ENCODE peak calls at places on chromosomes 1 and 21, in six cellular contexts. G is heart left ventricle, S is mucosa of descending colon, Y is psoas muscle, F is A549, A is transverse colon. Q is an unnamed sample. For H3K4me1, the result is how much of the 10 kb centered on the place peaks cover.

GRCh38 chr1:53046930-53047329 is 15.1 kb upstream of the PODN start:
- DNase-seq in S (no peak), A (no peak), F (no peak), Y (no peak), G (no peak), Q (no peak)

GRCh38 chr1:150364231-150365003 is 470 bp downstream of the RPRD2 start:
- DNase-seq in S (peak), A (peak), Y (peak), F (peak), G (peak), Q (peak)

GRCh38 chr1:233229291-233229690 is 66.2 kb downstream of the PCNX2 start:
- DNase-seq in F (no peak), A (no peak), Y (no peak), G (no peak), S (no peak), Q (no peak)

GRCh38 chr1:172826096-172826741 is 167.3 kb downstream of the FASLG start:
- DNase-seq in F (peak), Y (no peak), G (no peak), A (no peak), S (no peak), Q (no peak)

GRCh38 chr21:46324390-46325072 is 575 bp downstream of the PCNT start:
- DNase-seq in A (peak), Y (peak), G (peak), S (peak), F (peak), Q (peak)

GRCh38 chr21:45060675-45061311 is 13.6 kb upstream of the ADARB1 start:
- DNase-seq in S (no peak), F (no peak), A (no peak), G (no peak), Y (no peak), Q (no peak)

GRCh38 chr1:115815694-115816093 is 25.2 kb downstream of the NHLH2 start:
- DNase-seq in G (no peak), F (no peak), A (no peak), S (no peak), Y (no peak), Q (no peak)

GRCh38 chr1:47233165-47233564 is 1.1 kb upstream of the TAL1 start:
- DNase-seq in Y (no peak), A (no peak), F (no peak), S (no peak), G (no peak), Q (no peak)

GRCh38 chr1:25255711-25256577 is 8.7 kb upstream of the RSRP1 start:
- DNase-seq in Y (no peak), A (no peak), S (no peak), G (no peak), F (no peak), Q (no peak)

GRCh38 chr1:229342902-229343587 is at the start of gene CCSAP:
- DNase-seq in F (peak), A (peak), S (peak), G (peak), Y (peak), Q (no peak)

GRCh38 chr1:47785561-47786271 is 211.5 kb downstream of the TRABD2B start:
- DNase-seq in Y (peak), G (peak), F (peak), A (no peak), S (no peak), Q (no peak)

GRCh38 chr1:151243683-151244216 is 10.8 kb upstream of the PSMD4 start:
- DNase-seq in A (no peak), F (no peak), S (no peak), G (no peak), Y (no peak), Q (no peak)

GRCh38 chr21:39633043-39633442 is 20.3 kb downstream of the B3GALT5 start:
- DNase-seq in F (peak), G (no peak), S (no peak), Y (no peak), A (no peak), Q (peak)

DNA sequence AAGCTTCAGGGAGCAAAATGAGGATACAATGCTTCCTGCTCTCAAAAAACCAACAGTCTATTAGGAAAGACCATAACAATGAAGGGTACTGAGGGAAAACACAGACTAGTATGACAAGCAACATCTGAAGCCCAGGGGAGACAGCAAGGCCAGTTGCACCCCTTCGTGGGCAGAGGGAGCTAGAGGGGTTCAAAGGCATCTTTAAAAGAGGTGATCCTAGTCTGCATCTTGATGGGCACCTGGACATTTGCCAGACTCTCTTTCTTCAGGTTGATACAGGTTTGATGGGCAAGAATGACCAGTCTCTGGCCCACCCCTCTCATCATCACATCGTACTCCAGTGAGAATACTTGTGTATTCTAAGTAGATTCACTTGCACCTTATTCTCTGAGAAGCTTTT is 177.7 kb downstream of the VAV3 start:
- DNase-seq in F (no peak), A (no peak), S (no peak), Y (no peak), G (no peak), Q (no peak)
- H3K4me1 ChIP-seq in F (under half), A (under half), S (under half), Y (under half), G (under half), Q (under half)

GRCh38 chr21:43210454-43211084 is 41.8 kb downstream of the CRYAA start:
- DNase-seq in S (peak), F (no peak), A (no peak), Y (peak), G (peak), Q (no peak)

GRCh38 chr21:43209575-43210453 is 41.0 kb downstream of the CRYAA start:
- DNase-seq in G (peak), Y (peak), S (peak), A (no peak), F (peak), Q (no peak)

GRCh38 chr21:43207868-43208267 is 39.1 kb downstream of the CRYAA start:
- DNase-seq in F (no peak), S (peak), G (peak), Y (peak), A (no peak), Q (no peak)

GRCh38 chr21:43208561-43209332 is 39.9 kb downstream of the CRYAA start:
- DNase-seq in F (no peak), Y (peak), A (no peak), G (peak), S (peak), Q (no peak)

GRCh38 chr21:43211085-43212071 is 42.6 kb downstream of the CRYAA start:
- DNase-seq in A (peak), F (no peak), Y (peak), G (peak), S (peak), Q (peak)
- TF ChIP-seq CTCF in A (no peak), F (no peak), Y (peak), G (peak), S (no peak), Q (no peak)

GRCh38 chr1:181092883-181093282 is 4.4 kb downstream of the IER5 start:
- DNase-seq in S (no peak), A (no peak), Y (no peak), G (no peak), F (no peak), Q (no peak)

GRCh38 chr1:181095260-181095659 is 6.8 kb downstream of the IER5 start:
- DNase-seq in G (no peak), F (no peak), A (no peak), Y (no peak), S (no peak), Q (no peak)

GRCh38 chr1:181094402-181094801 is 5.9 kb downstream of the IER5 start:
- DNase-seq in A (no peak), S (no peak), G (no peak), Y (no peak), F (no peak), Q (no peak)

GRCh38 chr1:181095763-181096184 is 7.3 kb downstream of the IER5 start:
- DNase-seq in A (no peak), S (no peak), Y (no peak), G (no peak), F (no peak), Q (no peak)

DNA sequence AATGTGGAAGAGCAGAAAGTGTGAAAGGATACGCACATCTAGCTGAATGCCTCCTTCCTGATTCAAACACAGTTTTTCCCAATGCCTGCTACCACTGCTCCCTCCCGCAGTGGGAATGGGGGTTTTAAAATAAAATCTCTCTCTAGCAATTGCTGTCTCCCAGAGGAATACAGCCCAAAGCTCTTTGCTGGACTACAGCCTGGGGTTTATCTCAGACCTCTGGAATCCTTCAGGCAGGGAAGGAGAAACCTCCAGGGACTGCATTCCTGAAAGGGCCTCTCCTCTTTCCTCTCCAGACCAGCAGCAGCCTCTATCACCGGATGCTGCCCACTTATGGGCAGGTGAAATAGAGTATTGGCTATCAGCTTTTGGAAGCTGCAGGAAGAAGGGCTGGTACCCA is 6.3 kb downstream of the IER5 start:
- DNase-seq in A (peak), F (no peak), Y (no peak), G (peak), S (no peak), Q (no peak)
- H3K4me1 ChIP-seq in A (half or more), F (half or more), Y (half or more), G (half or more), S (under half), Q (under half)

GRCh38 chr1:27634166-27634981 is 611 bp downstream of the FGR start:
- DNase-seq in F (no peak), Y (peak), S (peak), G (peak), A (peak), Q (no peak)
- TF ChIP-seq CTCF in F (no peak), Y (no peak), S (no peak), G (no peak), A (no peak), Q (no peak)

GRCh38 chr21:43957128-43957571 is 55.0 kb upstream of the TRAPPC10 start:
- DNase-seq in A (no peak), Y (peak), S (peak), F (no peak), G (no peak), Q (no peak)

GRCh38 chr21:43959231-43960041 is 52.7 kb upstream of the TRAPPC10 start:
- DNase-seq in A (no peak), G (no peak), S (peak), Y (no peak), F (no peak), Q (no peak)

GRCh38 chr21:43957629-43958362 is 54.3 kb upstream of the TRAPPC10 start:
- DNase-seq in G (no peak), S (no peak), F (no peak), A (no peak), Y (no peak), Q (no peak)

GRCh38 chr21:43958364-43959158 is 53.5 kb upstream of the TRAPPC10 start:
- DNase-seq in Y (no peak), S (no peak), G (no peak), A (no peak), F (no peak), Q (no peak)

GRCh38 chr21:43961382-43961909 is 50.7 kb upstream of the TRAPPC10 start:
- DNase-seq in A (no peak), F (no peak), S (no peak), G (no peak), Y (no peak), Q (no peak)
- H3K4me1 ChIP-seq in A (under half), F (under half), S (under half), G (under half), Y (under half), Q (under half)

DNA sequence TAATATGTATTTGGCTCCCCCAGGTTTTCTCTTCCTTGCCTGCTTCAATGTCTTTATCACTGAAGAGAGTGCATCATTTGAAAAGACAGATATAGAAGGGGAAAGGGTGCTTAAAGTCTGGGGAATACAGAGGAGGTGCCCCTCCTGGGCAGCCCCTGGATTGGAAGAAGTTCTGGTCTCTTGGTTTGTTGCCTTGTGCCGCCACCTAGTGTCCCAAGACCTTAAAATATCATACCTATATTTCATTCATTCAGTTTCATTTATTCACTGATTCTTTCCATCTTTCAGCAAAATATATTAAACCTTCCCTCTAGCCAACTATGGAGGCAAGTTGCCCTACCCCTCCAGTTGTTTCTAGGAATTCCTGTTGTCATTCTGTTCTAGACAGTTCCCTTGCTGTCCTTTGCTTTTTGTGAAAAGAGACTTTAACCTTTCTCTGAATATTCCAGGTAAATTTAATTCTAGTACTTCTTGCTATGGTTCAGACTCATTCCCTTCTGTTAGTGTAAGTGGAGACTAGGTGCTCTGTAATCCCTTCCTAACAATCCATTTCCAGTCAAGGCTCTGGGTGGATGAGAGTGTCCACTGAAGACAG is 56.1 kb downstream of the MEF2D start:
- DNase-seq in Y (no peak), F (peak), G (no peak), A (no peak), S (no peak), Q (no peak)
- TF ChIP-seq CTCF in Y (peak), F (peak), G (no peak), A (no peak), S (no peak), Q (no peak)

GRCh38 chr1:4551706-4552105 is 102.7 kb upstream of the AJAP1 start:
- DNase-seq in Y (no peak), G (no peak), S (no peak), A (no peak), F (no peak), Q (no peak)

GRCh38 chr1:4557949-4558348 is 96.5 kb upstream of the AJAP1 start:
- DNase-seq in G (no peak), F (no peak), Y (no peak), A (no peak), S (no peak), Q (no peak)

GRCh38 chr1:4553761-4554160 is 100.6 kb upstream of the AJAP1 start:
- DNase-seq in S (no peak), A (no peak), G (no peak), F (no peak), Y (no peak), Q (no peak)

GRCh38 chr1:4549933-4550332 is 104.5 kb upstream of the AJAP1 start:
- DNase-seq in Y (no peak), S (no peak), F (no peak), G (no peak), A (no peak), Q (no peak)

DNA sequence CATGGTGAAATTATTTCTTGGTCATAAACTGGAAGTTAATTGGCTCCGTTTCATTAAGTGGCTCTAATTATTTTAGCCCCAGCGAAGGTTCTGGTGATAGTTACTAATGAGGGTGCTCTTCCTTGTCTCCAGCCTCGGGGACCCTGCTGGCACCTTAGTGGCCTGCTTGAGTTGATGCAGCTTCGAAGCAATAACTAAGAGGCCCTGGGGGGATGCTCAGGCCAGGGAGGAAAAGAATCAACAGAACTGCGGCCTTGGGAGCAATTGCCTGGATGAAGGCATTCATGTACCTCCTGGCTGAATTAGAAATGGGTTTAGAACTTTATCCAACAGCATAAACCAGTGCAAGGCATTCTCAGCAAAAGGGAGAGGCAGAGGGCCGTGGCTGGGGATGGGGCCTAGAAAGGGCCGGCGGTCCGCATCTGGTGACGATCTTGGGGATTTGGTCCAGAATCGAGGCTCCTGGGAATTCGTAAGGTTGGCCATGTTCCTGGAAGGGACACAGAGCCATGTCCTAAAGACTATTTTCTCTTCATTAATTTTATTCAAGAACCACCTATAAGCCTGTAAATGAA is 100.0 kb upstream of the AJAP1 start:
- DNase-seq in A (no peak), Y (no peak), S (no peak), F (no peak), G (no peak), Q (no peak)
- H3K4me1 ChIP-seq in A (under half), Y (under half), S (under half), F (under half), G (under half), Q (under half)

DNA sequence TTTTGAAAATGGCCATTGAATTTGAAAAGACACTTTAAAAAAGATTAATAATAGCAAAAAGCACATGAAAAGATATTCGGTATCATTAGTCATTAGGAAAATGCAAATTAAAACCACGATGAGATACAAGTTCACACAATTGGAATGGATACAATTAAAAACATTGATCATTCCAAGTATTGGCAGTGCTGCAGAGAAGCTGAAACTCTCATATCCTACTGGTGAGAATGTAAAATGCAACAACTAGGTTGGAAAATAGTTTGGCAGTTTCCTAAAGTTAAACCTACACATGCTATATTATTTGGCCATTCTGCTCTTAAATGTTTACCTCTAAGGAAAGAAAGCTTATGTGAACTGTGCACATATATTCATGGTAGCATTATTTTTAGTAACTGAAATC is 838.7 kb upstream of the PRMT6 start:
- DNase-seq in A (no peak), F (no peak), Y (no peak), S (no peak), G (no peak), Q (no peak)
- TF ChIP-seq CTCF in A (no peak), F (no peak), Y (no peak), S (no peak), G (no peak), Q (no peak)